ENCODE peak calls at places on chromosomes 13 and 19, in four cellular contexts. One of them, this sample, is unnamed.
A peak's percentile ranks its signal among the peaks of the same experiment; 100 is the strongest.

GRCh38 chr19:39386557-39386956 is 4.3 kb downstream of the PAF1 start:
- DNase-seq in fibroblast of the conjunctiva: no peak
- DNase-seq in lung: no peak
- DNase-seq in ovary: no peak
- DNase-seq in this sample: no peak

GRCh38 chr19:10766049-10766623 is 48.3 kb downstream of the DNM2 start:
- DNase-seq in fibroblast of the conjunctiva: no peak
- DNase-seq in lung: peak; percentile 41
- DNase-seq in ovary: no peak
- DNase-seq in this sample: no peak

GRCh38 chr19:38079926-38080380 is 144.1 kb downstream of the DPF1 start:
- DNase-seq in fibroblast of the conjunctiva: peak; percentile 16
- DNase-seq in lung: no peak
- DNase-seq in ovary: no peak
- DNase-seq in this sample: peak; percentile 96

GRCh38 chr19:45104658-45105384 is 11.8 kb downstream of the PPP1R37 start:
- DNase-seq in fibroblast of the conjunctiva: no peak
- DNase-seq in lung: no peak
- DNase-seq in ovary: no peak
- DNase-seq in this sample: no peak

GRCh38 chr19:34676697-34677385 is at the start of gene SCGB2B2:
- DNase-seq in fibroblast of the conjunctiva: peak; percentile 36
- DNase-seq in lung: peak; percentile 69
- DNase-seq in ovary: no peak
- DNase-seq in this sample: peak; percentile 97

GRCh38 chr19:32308436-32309077 is 36.9 kb upstream of the ZNF507 start:
- DNase-seq in fibroblast of the conjunctiva: no peak
- DNase-seq in lung: no peak
- DNase-seq in ovary: no peak
- DNase-seq in this sample: no peak

GRCh38 chr13:95304446-95304845 is 3.2 kb upstream of the ABCC4 start:
- DNase-seq in fibroblast of the conjunctiva: no peak
- DNase-seq in lung: no peak
- DNase-seq in ovary: no peak
- DNase-seq in this sample: no peak

GRCh38 chr19:12965017-12965811 is 4.2 kb upstream of the DAND5 start:
- DNase-seq in fibroblast of the conjunctiva: no peak
- DNase-seq in lung: peak; percentile 83
- DNase-seq in ovary: peak; percentile 84
- DNase-seq in this sample: peak; percentile 26

GRCh38 chr19:45016388-45017314 is 15.4 kb downstream of the RELB start:
- DNase-seq in fibroblast of the conjunctiva: peak; percentile 72
- DNase-seq in lung: peak; percentile 66
- DNase-seq in ovary: peak; percentile 47
- DNase-seq in this sample: peak; percentile 27

GRCh38 chr13:30696278-30697176 is 38.8 kb upstream of the ALOX5AP start:
- DNase-seq in fibroblast of the conjunctiva: no peak
- DNase-seq in lung: peak; percentile 45
- DNase-seq in ovary: no peak
- DNase-seq in this sample: no peak

GRCh38 chr13:38417727-38418126 is 68.1 kb downstream of the UFM1 start:
- DNase-seq in fibroblast of the conjunctiva: peak; percentile 8
- DNase-seq in lung: no peak
- DNase-seq in ovary: no peak
- DNase-seq in this sample: peak; percentile 9

GRCh38 chr19:10766681-10767201 is 48.9 kb downstream of the DNM2 start:
- DNase-seq in fibroblast of the conjunctiva: no peak
- DNase-seq in lung: no peak
- DNase-seq in ovary: no peak
- DNase-seq in this sample: no peak

GRCh38 chr19:48461651-48461981 is 6.2 kb downstream of the KCNJ14 start:
- DNase-seq in fibroblast of the conjunctiva: no peak
- DNase-seq in lung: no peak
- DNase-seq in ovary: no peak
- DNase-seq in this sample: no peak

GRCh38 chr13:30354481-30355404 is 47.4 kb upstream of the KATNAL1 start:
- DNase-seq in fibroblast of the conjunctiva: no peak
- DNase-seq in lung: no peak
- DNase-seq in ovary: no peak
- DNase-seq in this sample: no peak

GRCh38 chr13:49645451-49645850 is 17.1 kb downstream of the ARL11 start:
- DNase-seq in fibroblast of the conjunctiva: no peak
- DNase-seq in lung: no peak
- DNase-seq in ovary: no peak
- DNase-seq in this sample: no peak

GRCh38 chr19:49533551-49534488 is 6.0 kb downstream of the RCN3 start:
- DNase-seq in fibroblast of the conjunctiva: no peak
- DNase-seq in lung: peak; percentile 71
- DNase-seq in ovary: peak; percentile 89
- DNase-seq in this sample: peak; percentile 41

GRCh38 chr19:27906081-27906480 is 1306.9 kb downstream of the UQCRFS1 start:
- DNase-seq in fibroblast of the conjunctiva: no peak
- DNase-seq in lung: no peak
- DNase-seq in ovary: no peak
- DNase-seq in this sample: no peak

GRCh38 chr13:110568649-110569048 is 7.1 kb upstream of the RAB20 start:
- DNase-seq in fibroblast of the conjunctiva: no peak
- DNase-seq in lung: no peak
- DNase-seq in ovary: no peak
- DNase-seq in this sample: no peak

GRCh38 chr19:42555801-42556200 is 27.5 kb upstream of the CEACAM1 start:
- DNase-seq in fibroblast of the conjunctiva: no peak
- DNase-seq in lung: no peak
- DNase-seq in ovary: no peak
- DNase-seq in this sample: no peak

GRCh38 chr13:80235559-80236296 is 105.2 kb downstream of the SPRY2 start:
- DNase-seq in fibroblast of the conjunctiva: no peak
- DNase-seq in lung: peak; percentile 42
- DNase-seq in ovary: no peak
- DNase-seq in this sample: no peak

GRCh38 chr13:50576156-50576555 is 267.3 kb downstream of the DLEU7 start:
- DNase-seq in fibroblast of the conjunctiva: no peak
- DNase-seq in lung: peak; percentile 42
- DNase-seq in ovary: no peak
- DNase-seq in this sample: peak; percentile 92

GRCh38 chr13:83048419-83048818 is 833.9 kb downstream of the SLITRK1 start:
- DNase-seq in fibroblast of the conjunctiva: peak; percentile 24
- DNase-seq in lung: no peak
- DNase-seq in ovary: no peak
- DNase-seq in this sample: no peak